ENCODE peak calls at places on chromosomes 1 and 21, in five cellular contexts. H is cardiac muscle cell, C is pancreas, Z is endothelial cell, X is LNCaP clone FGC. F is an unnamed sample.

GRCh38 chr1:21115098-21115760 is 61.5 kb downstream of the EIF4G3 start:
- DNase-seq in H (peak), C (no peak), Z (no peak), X (no peak), F (no peak)

GRCh38 chr1:78919150-78919549 is 87.4 kb downstream of the ADGRL4 start:
- DNase-seq in H (no peak), C (no peak), Z (no peak), X (no peak), F (no peak)

GRCh38 chr1:197423006-197423405 is 155.0 kb downstream of the CRB1 start:
- DNase-seq in H (peak), C (no peak), Z (no peak), X (no peak), F (no peak)

GRCh38 chr1:37915484-37916093 is 31.3 kb downstream of the INPP5B start:
- DNase-seq in H (no peak), C (no peak), Z (no peak), X (no peak), F (no peak)

GRCh38 chr1:36539526-36539925 is 56.8 kb upstream of the CSF3R start:
- DNase-seq in H (no peak), C (no peak), Z (no peak), X (no peak), F (no peak)

GRCh38 chr1:20086800-20087199 is 16.8 kb downstream of the PLA2G5 start:
- DNase-seq in H (no peak), C (no peak), Z (no peak), X (no peak), F (no peak)

GRCh38 chr1:47205918-47206317 is 16.1 kb upstream of the PDZK1IP1 start:
- DNase-seq in H (no peak), C (no peak), Z (no peak), X (no peak), F (no peak)

GRCh38 chr21:46552865-46553379 is 52.0 kb downstream of the S100B start:
- DNase-seq in H (no peak), C (no peak), Z (no peak), X (no peak), F (no peak)

GRCh38 chr1:23704834-23705495 is 13.4 kb downstream of the RPL11 start:
- DNase-seq in H (no peak), C (no peak), Z (no peak), X (no peak), F (no peak)

GRCh38 chr1:36523230-36523495 is 40.5 kb upstream of the CSF3R start:
- DNase-seq in H (no peak), C (no peak), Z (no peak), X (no peak), F (no peak)

GRCh38 chr21:41370840-41371697 is 9.2 kb downstream of the MX2 start:
- DNase-seq in H (peak), C (no peak), Z (no peak), X (no peak), F (no peak)

GRCh38 chr1:217088521-217089221 is 365.4 kb upstream of the ESRRG start:
- DNase-seq in H (peak), C (no peak), Z (no peak), X (no peak), F (no peak)

GRCh38 chr1:107326823-107327445 is 186.1 kb downstream of the NTNG1 start:
- DNase-seq in H (no peak), C (no peak), Z (no peak), X (no peak), F (no peak)

GRCh38 chr1:210072129-210072528 is 134.1 kb downstream of the SYT14 start:
- DNase-seq in H (no peak), C (no peak), Z (no peak), X (no peak), F (peak)

GRCh38 chr1:110785612-110786011 is 87.3 kb upstream of the CD53 start:
- DNase-seq in H (no peak), C (no peak), Z (no peak), X (no peak), F (no peak)

GRCh38 chr1:15029786-15030185 is 123.8 kb upstream of the TMEM51 start:
- DNase-seq in H (no peak), C (no peak), Z (no peak), X (no peak), F (no peak)

GRCh38 chr21:38807481-38807880 is 1.8 kb downstream of the ETS2 start:
- DNase-seq in H (no peak), C (no peak), Z (no peak), X (no peak), F (peak)

GRCh38 chr1:94936861-94937620 is 10.1 kb upstream of the CNN3 start:
- DNase-seq in H (no peak), C (no peak), Z (no peak), X (no peak), F (no peak)

GRCh38 chr1:231828182-231828920 is 201.8 kb downstream of the DISC1 start:
- DNase-seq in H (peak), C (no peak), Z (no peak), X (no peak), F (no peak)

GRCh38 chr1:203807211-203807610 is 11.8 kb downstream of the ZBED6 start:
- DNase-seq in H (peak), C (no peak), Z (no peak), X (no peak), F (no peak)

GRCh38 chr1:237416924-237417655 is 375.1 kb downstream of the RYR2 start:
- DNase-seq in H (no peak), C (no peak), Z (no peak), X (no peak), F (no peak)

GRCh38 chr21:25979845-25980433 is 190.6 kb downstream of the APP start:
- DNase-seq in H (no peak), C (no peak), Z (no peak), X (no peak), F (peak)

GRCh38 chr1:54968581-54968980 is 11.8 kb upstream of the TMEM61 start:
- DNase-seq in H (no peak), C (no peak), Z (no peak), X (no peak), F (no peak)

GRCh38 chr1:203572134-203572625 is 54.5 kb upstream of the ATP2B4 start:
- DNase-seq in H (peak), C (no peak), Z (peak), X (no peak), F (no peak)

GRCh38 chr1:91283421-91283726 is 121.3 kb downstream of the HFM1 start:
- DNase-seq in H (no peak), C (no peak), Z (no peak), X (no peak), F (no peak)

GRCh38 chr1:91282695-91283420 is 121.8 kb downstream of the HFM1 start:
- DNase-seq in H (peak), C (peak), Z (peak), X (peak), F (peak)

GRCh38 chr1:91273875-91274274 is 130.8 kb downstream of the HFM1 start:
- DNase-seq in H (peak), C (no peak), Z (no peak), X (no peak), F (peak)

GRCh38 chr1:91281782-91282181 is 122.9 kb downstream of the HFM1 start:
- DNase-seq in H (no peak), C (no peak), Z (no peak), X (no peak), F (no peak)

GRCh38 chr1:91278754-91279153 is 125.9 kb downstream of the HFM1 start:
- DNase-seq in H (peak), C (no peak), Z (no peak), X (no peak), F (peak)
- TF ChIP-seq CTCF in H (peak), C (no peak), Z (peak), X (peak), F (peak)

GRCh38 chr1:7343917-7344316 is 427.2 kb upstream of the VAMP3 start:
- DNase-seq in H (peak), C (no peak), Z (no peak), X (no peak), F (no peak)

GRCh38 chr1:7345516-7345915 is 425.6 kb upstream of the VAMP3 start:
- DNase-seq in H (no peak), C (no peak), Z (no peak), X (no peak), F (no peak)

GRCh38 chr1:7346600-7347570 is 424.2 kb upstream of the VAMP3 start:
- DNase-seq in H (no peak), C (no peak), Z (no peak), X (no peak), F (no peak)

GRCh38 chr1:7348073-7348472 is 423.0 kb upstream of the VAMP3 start:
- DNase-seq in H (no peak), C (no peak), Z (no peak), X (no peak), F (no peak)

GRCh38 chr1:7346070-7346596 is 425.0 kb upstream of the VAMP3 start:
- DNase-seq in H (no peak), C (no peak), Z (no peak), X (no peak), F (no peak)
- TF ChIP-seq CTCF in H (no peak), C (no peak), Z (no peak), X (no peak), F (no peak)

DNA sequence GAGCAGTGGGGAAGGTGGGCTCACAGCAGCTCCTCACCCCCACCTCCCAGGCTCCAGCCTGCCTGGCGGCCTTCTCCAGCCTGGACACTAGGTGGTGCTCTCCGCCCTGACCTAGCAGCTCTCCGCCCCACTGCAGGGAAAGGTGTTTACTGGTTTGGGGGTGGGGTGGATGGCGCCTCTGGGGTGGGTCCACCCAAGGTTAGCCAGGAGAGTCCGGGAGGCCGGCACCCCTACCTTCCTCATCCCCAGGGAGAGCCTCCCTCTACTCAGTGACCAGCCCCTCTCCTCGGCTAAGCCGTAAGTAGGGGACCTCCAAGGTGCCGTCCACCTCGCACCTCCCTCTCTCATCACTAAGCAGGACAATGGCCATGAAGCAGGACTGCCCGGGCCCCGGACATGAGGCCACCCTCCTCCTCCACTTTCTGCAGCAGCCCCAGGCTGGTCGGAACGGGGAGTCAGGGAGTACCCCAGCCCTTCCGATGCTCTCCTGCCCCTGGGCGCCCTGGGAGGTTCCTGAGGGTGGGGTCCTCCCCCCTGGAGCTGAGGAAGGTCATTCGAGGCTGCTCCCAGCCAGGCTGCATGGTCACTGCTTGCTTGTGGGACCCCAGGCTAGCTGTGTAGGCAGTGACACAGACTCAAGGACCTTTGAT is 101.4 kb upstream of the VAMP3 start:
- DNase-seq in H (peak), C (peak), Z (peak), X (no peak), F (peak)
- TF ChIP-seq CTCF in H (peak), C (peak), Z (peak), X (peak), F (peak)

DNA sequence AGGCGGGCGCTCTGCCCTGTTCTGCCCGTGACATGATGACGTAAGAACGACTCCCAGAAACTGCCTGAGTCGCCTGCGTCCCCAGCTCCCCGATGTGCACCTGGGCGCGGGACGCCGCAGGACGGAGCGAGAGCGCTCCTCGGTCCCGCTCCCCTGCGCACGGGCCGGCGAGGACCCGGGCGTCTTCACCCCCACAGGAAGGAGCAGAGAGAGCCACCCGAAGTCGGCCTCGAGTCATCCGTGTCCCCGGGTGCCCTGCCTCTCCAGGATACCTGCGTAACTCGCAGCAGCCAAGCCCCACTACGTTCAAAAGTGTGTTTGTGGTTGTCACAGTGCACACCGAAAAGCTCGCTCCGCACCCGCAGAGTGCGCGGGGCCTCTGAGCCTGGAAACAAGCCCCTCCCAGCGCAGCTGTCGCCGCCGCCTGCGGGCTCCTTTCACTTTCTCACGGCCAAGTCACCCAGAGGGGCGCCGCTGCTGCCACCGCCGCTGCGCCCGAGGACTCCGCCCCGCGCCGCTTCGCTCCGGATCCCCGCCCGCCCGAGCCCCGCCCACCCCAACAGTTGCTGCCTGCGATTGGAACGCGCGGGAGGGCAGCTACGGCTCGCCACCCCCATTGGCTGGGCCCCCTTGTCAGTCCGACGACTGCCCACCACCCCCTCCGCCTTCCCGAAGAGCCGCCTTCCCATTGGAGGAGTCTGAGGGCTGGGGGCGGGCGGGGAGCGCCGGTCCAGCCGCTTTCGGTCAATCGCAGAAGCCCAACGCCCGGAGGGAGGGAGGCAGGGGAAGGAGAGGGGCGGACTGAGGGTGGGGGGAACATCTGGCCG is 3.1 kb upstream of the ZBTB18 start:
- DNase-seq in H (peak), C (peak), Z (peak), X (peak), F (peak)
- TF ChIP-seq CTCF in H (no peak), C (no peak), Z (no peak), X (no peak), F (no peak)

DNA sequence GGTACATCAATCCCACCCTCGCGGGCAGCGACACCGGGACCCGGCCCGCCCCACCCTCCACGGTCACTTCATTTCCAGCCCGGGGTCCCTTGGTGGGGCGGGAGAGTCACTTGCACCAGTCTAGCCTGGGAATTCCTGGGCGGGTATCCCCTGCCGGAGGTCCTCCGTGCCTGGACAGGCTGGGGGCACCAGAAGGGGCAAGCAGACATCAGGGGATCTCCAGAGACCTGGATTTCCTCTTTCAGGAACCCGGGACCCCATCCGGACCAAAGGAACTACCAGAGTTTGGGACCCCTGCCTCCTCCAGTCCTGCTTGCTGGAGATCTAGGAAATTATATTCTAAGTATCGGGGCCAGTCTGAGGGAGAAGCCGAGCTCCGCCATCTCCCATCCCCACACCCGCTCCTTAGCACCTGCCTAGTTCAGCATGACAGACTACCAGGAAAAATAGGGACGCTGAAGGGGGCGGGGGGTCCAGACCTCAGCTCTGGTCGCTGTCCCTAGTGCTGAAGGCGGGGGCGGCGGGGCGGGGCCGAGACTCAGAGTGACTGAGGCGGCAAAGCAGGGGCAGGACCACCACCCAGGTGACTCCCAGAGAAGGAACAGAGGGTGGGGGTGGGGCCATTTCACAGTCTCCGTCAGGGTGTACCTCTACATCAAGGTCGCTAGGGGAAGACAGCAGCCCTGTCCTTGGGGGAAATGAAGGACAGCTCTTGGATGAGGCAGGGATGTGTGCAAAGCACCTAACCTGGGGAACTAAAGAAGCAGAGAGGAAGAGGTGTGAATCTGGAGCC is 829 bp downstream of the HCN3 start:
- DNase-seq in H (peak), C (peak), Z (peak), X (no peak), F (peak)
- TF ChIP-seq CTCF in H (peak), C (no peak), Z (peak), X (peak), F (peak)

DNA sequence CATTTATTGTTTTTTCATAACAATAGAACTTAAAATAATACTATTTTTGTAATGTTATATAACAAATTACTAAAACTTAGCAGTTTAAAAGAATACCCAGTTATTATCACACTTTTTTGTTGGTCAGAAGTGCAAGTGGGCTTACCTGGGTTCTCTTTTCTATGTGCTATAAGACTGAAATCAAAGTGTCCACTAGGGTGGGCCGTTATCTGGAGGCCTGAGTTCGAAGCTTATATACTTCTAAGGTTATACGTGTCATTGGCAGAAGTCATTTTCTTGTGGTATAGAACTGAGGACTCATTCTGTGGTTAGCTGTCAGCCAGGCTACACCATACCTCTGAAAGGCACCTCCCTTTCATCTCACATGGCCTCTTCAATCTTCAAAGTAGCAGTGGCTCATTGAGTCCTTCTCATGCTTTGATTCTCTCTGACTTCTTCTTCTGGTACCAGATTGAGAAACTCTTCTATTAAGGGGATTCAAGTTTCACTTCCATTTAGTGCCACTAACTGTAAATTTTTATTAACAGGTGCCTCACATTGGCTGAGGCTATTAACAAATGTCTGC is 414.3 kb downstream of the AMY1C start:
- DNase-seq in H (no peak), C (no peak), Z (no peak), X (no peak), F (no peak)
- TF ChIP-seq CTCF in H (no peak), C (no peak), Z (no peak), X (no peak), F (peak)